ENCODE peak calls at places on chromosomes 12 and 14, in ten cellular contexts. One of them, this sample, is unnamed.

GRCh38 chr12:49882248-49882850 is 21.4 kb downstream of the FAIM2 start:
- DNase-seq in cardiac fibroblast: no peak
- DNase-seq in fibroblast of mammary gland: no peak
- DNase-seq in thoracic aorta: no peak
- DNase-seq in H9: no peak
- DNase-seq in OCI-LY7: no peak
- DNase-seq in Panc1: no peak
- DNase-seq in cardiac muscle cell: no peak
- DNase-seq in left lung: no peak
- DNase-seq in heart right ventricle: no peak
- DNase-seq in this sample: peak; percentile 76

GRCh38 chr14:30547388-30548048 is 11.4 kb upstream of the G2E3 start:
- DNase-seq in left lung: no peak
- DNase-seq in cardiac fibroblast: no peak
- DNase-seq in OCI-LY7: no peak
- DNase-seq in fibroblast of mammary gland: no peak
- DNase-seq in cardiac muscle cell: no peak
- DNase-seq in heart right ventricle: no peak
- DNase-seq in Panc1: no peak
- DNase-seq in H9: no peak
- DNase-seq in thoracic aorta: no peak
- DNase-seq in this sample: no peak

GRCh38 chr14:92651106-92651792 is 97.2 kb downstream of the LGMN start:
- DNase-seq in thoracic aorta: no peak
- DNase-seq in cardiac fibroblast: no peak
- DNase-seq in heart right ventricle: no peak
- DNase-seq in left lung: peak; percentile 79
- DNase-seq in Panc1: no peak
- DNase-seq in H9: no peak
- DNase-seq in fibroblast of mammary gland: peak; percentile 75
- DNase-seq in cardiac muscle cell: no peak
- DNase-seq in OCI-LY7: peak; percentile 12
- DNase-seq in this sample: no peak

GRCh38 chr12:55847603-55848329 is 5.0 kb upstream of the MMP19 start:
- DNase-seq in cardiac fibroblast: peak; percentile 100
- DNase-seq in Panc1: no peak
- DNase-seq in fibroblast of mammary gland: peak; percentile 100
- DNase-seq in H9: no peak
- DNase-seq in thoracic aorta: peak; percentile 95
- DNase-seq in OCI-LY7: no peak
- DNase-seq in heart right ventricle: peak; percentile 84
- DNase-seq in cardiac muscle cell: no peak
- DNase-seq in left lung: peak; percentile 92
- DNase-seq in this sample: no peak

GRCh38 chr14:20802341-20803084 is at the start of gene RNASE1:
- DNase-seq in H9: no peak
- DNase-seq in fibroblast of mammary gland: peak; percentile 10
- DNase-seq in OCI-LY7: no peak
- DNase-seq in cardiac fibroblast: peak; percentile 5
- DNase-seq in thoracic aorta: no peak
- DNase-seq in left lung: peak; percentile 52
- DNase-seq in heart right ventricle: no peak
- DNase-seq in cardiac muscle cell: no peak
- DNase-seq in Panc1: no peak
- DNase-seq in this sample: no peak

GRCh38 chr12:46185686-46186085 is 83.2 kb downstream of the SLC38A1 start:
- DNase-seq in cardiac muscle cell: no peak
- DNase-seq in H9: no peak
- DNase-seq in thoracic aorta: no peak
- DNase-seq in left lung: no peak
- DNase-seq in Panc1: no peak
- DNase-seq in cardiac fibroblast: no peak
- DNase-seq in heart right ventricle: no peak
- DNase-seq in fibroblast of mammary gland: no peak
- DNase-seq in OCI-LY7: no peak
- DNase-seq in this sample: no peak

GRCh38 chr12:28770329-28770728 is 378.7 kb upstream of the FAR2 start:
- DNase-seq in Panc1: no peak
- DNase-seq in cardiac fibroblast: peak; percentile 74
- DNase-seq in OCI-LY7: no peak
- DNase-seq in heart right ventricle: no peak
- DNase-seq in left lung: no peak
- DNase-seq in fibroblast of mammary gland: peak; percentile 22
- DNase-seq in cardiac muscle cell: no peak
- DNase-seq in thoracic aorta: no peak
- DNase-seq in H9: no peak
- DNase-seq in this sample: no peak

GRCh38 chr12:107033758-107034739 is 47.1 kb upstream of the MTERF2 start:
- DNase-seq in cardiac muscle cell: no peak
- DNase-seq in cardiac fibroblast: peak; percentile 20
- DNase-seq in heart right ventricle: no peak
- DNase-seq in H9: no peak
- DNase-seq in thoracic aorta: no peak
- DNase-seq in fibroblast of mammary gland: peak; percentile 37
- DNase-seq in left lung: no peak
- DNase-seq in OCI-LY7: no peak
- DNase-seq in Panc1: no peak
- DNase-seq in this sample: no peak

GRCh38 chr12:104998423-104999346 is 12.6 kb downstream of the NOPCHAP1 start:
- DNase-seq in Panc1: no peak
- DNase-seq in left lung: no peak
- DNase-seq in cardiac muscle cell: no peak
- DNase-seq in thoracic aorta: no peak
- DNase-seq in OCI-LY7: no peak
- DNase-seq in H9: no peak
- DNase-seq in fibroblast of mammary gland: no peak
- DNase-seq in heart right ventricle: no peak
- DNase-seq in cardiac fibroblast: no peak
- DNase-seq in this sample: no peak

GRCh38 chr12:109963743-109964429 is 32.3 kb downstream of the GIT2 start:
- DNase-seq in left lung: no peak
- DNase-seq in OCI-LY7: no peak
- DNase-seq in heart right ventricle: no peak
- DNase-seq in Panc1: no peak
- DNase-seq in thoracic aorta: no peak
- DNase-seq in fibroblast of mammary gland: peak; percentile 63
- DNase-seq in cardiac muscle cell: no peak
- DNase-seq in H9: no peak
- DNase-seq in cardiac fibroblast: peak; percentile 47
- DNase-seq in this sample: no peak

GRCh38 chr14:99270491-99271287 is 1.3 kb downstream of the BCL11B start:
- DNase-seq in H9: peak; percentile 69
- DNase-seq in Panc1: no peak
- DNase-seq in heart right ventricle: no peak
- DNase-seq in fibroblast of mammary gland: no peak
- DNase-seq in cardiac muscle cell: peak; percentile 65
- DNase-seq in cardiac fibroblast: no peak
- DNase-seq in OCI-LY7: no peak
- DNase-seq in thoracic aorta: no peak
- DNase-seq in left lung: no peak
- DNase-seq in this sample: no peak

GRCh38 chr12:34388636-34389377 is 366.5 kb downstream of the ALG10 start:
- DNase-seq in heart right ventricle: no peak
- DNase-seq in fibroblast of mammary gland: no peak
- DNase-seq in left lung: no peak
- DNase-seq in thoracic aorta: no peak
- DNase-seq in cardiac fibroblast: no peak
- DNase-seq in OCI-LY7: no peak
- DNase-seq in cardiac muscle cell: no peak
- DNase-seq in Panc1: no peak
- DNase-seq in H9: no peak
- DNase-seq in this sample: no peak

GRCh38 chr14:20632448-20632830 is 9.1 kb downstream of the OR6S1 start:
- DNase-seq in cardiac fibroblast: no peak
- DNase-seq in Panc1: no peak
- DNase-seq in OCI-LY7: no peak
- DNase-seq in cardiac muscle cell: no peak
- DNase-seq in H9: no peak
- DNase-seq in fibroblast of mammary gland: no peak
- DNase-seq in thoracic aorta: no peak
- DNase-seq in heart right ventricle: no peak
- DNase-seq in left lung: no peak
- DNase-seq in this sample: no peak

GRCh38 chr12:96473394-96474093 is 15.8 kb upstream of the CFAP54 start:
- DNase-seq in thoracic aorta: no peak
- DNase-seq in left lung: no peak
- DNase-seq in H9: no peak
- DNase-seq in cardiac muscle cell: no peak
- DNase-seq in heart right ventricle: no peak
- DNase-seq in cardiac fibroblast: no peak
- DNase-seq in fibroblast of mammary gland: no peak
- DNase-seq in OCI-LY7: no peak
- DNase-seq in Panc1: no peak
- DNase-seq in this sample: no peak

GRCh38 chr14:77000340-77001235 is 27.9 kb downstream of the IRF2BPL start:
- DNase-seq in Panc1: no peak
- DNase-seq in cardiac muscle cell: peak; percentile 76
- DNase-seq in H9: no peak
- DNase-seq in thoracic aorta: no peak
- DNase-seq in fibroblast of mammary gland: peak; percentile 39
- DNase-seq in cardiac fibroblast: peak; percentile 60
- DNase-seq in OCI-LY7: peak; percentile 76
- DNase-seq in heart right ventricle: peak; percentile 37
- DNase-seq in left lung: no peak
- DNase-seq in this sample: no peak

GRCh38 chr12:11728154-11728755 is 78.8 kb downstream of the ETV6 start:
- DNase-seq in Panc1: no peak
- DNase-seq in OCI-LY7: no peak
- DNase-seq in cardiac fibroblast: peak; percentile 21
- DNase-seq in cardiac muscle cell: no peak
- DNase-seq in fibroblast of mammary gland: no peak
- DNase-seq in left lung: no peak
- DNase-seq in H9: no peak
- DNase-seq in thoracic aorta: no peak
- DNase-seq in heart right ventricle: no peak
- DNase-seq in this sample: no peak

GRCh38 chr12:117298191-117298590 is 63.2 kb downstream of the NOS1 start:
- DNase-seq in heart right ventricle: no peak
- DNase-seq in thoracic aorta: no peak
- DNase-seq in OCI-LY7: no peak
- DNase-seq in H9: no peak
- DNase-seq in left lung: no peak
- DNase-seq in cardiac fibroblast: no peak
- DNase-seq in fibroblast of mammary gland: no peak
- DNase-seq in cardiac muscle cell: no peak
- DNase-seq in Panc1: no peak
- DNase-seq in this sample: no peak

DNA sequence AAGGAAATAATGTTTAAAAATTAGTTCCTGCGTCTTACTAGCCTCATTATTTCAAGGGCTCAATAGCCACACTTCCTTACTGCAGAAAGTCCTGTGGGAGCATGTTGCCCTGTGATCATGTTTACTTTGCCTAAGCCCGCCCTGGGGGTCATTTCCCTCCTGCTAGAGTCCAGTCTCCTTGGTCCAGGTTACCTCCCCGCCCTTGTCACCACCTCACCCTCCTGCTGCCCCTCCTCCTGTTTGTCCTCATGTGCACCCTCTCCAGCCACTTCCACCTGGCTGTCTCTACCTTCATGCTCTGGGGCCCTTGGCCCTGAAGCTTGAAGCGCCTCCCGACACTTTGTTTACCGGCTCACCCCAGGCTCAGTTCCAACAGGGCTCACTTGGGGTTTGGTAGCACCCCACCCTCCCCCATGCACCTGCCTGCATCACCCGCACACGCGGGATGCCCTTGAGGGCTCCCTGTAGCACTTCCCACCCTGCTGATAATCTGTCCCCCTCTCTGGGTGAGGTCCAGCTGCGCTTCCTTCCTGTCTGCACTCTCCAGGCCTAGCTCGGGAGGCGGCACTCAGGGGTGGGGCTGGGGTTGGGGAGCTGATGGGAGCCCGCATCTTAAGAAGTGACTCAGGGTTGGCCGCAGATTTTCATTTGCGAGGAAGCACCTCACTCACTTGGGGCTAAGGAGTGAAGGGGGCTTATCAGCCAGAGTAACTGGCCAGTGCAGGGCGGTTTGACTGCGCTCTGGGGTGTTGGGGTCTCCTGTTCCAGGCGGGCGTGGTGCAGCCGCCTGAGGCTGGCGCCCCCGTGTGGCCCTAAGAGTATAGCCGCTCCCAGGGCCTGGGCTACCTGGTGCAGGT is 40.1 kb downstream of the SMIM41 start:
- DNase-seq in cardiac muscle cell: peak; percentile 81
- DNase-seq in fibroblast of mammary gland: peak; percentile 9
- DNase-seq in OCI-LY7: peak; percentile 91
- DNase-seq in Panc1: no peak
- DNase-seq in left lung: no peak
- DNase-seq in heart right ventricle: no peak
- DNase-seq in cardiac fibroblast: no peak
- DNase-seq in H9: peak; percentile 96
- DNase-seq in thoracic aorta: no peak
- DNase-seq in this sample: peak; percentile 61
- TF ChIP-seq CTCF in cardiac muscle cell: peak; percentile 62
- TF ChIP-seq CTCF in fibroblast of mammary gland: peak; percentile 48
- TF ChIP-seq CTCF in OCI-LY7: peak; percentile 82
- TF ChIP-seq CTCF in Panc1: peak; percentile 82
- TF ChIP-seq CTCF in left lung: peak; percentile 62
- TF ChIP-seq CTCF in heart right ventricle: peak; percentile 63
- TF ChIP-seq CTCF in cardiac fibroblast: peak; percentile 61
- TF ChIP-seq CTCF in H9: peak; percentile 97
- TF ChIP-seq CTCF in thoracic aorta: no peak
- TF ChIP-seq CTCF in this sample: peak; percentile 36

GRCh38 chr12:19203539-19204506 is 74.3 kb downstream of the PLEKHA5 start:
- DNase-seq in heart right ventricle: no peak
- DNase-seq in Panc1: no peak
- DNase-seq in thoracic aorta: no peak
- DNase-seq in fibroblast of mammary gland: no peak
- DNase-seq in OCI-LY7: no peak
- DNase-seq in cardiac muscle cell: no peak
- DNase-seq in cardiac fibroblast: no peak
- DNase-seq in H9: no peak
- DNase-seq in left lung: no peak
- DNase-seq in this sample: no peak
- TF ChIP-seq CTCF in heart right ventricle: no peak
- TF ChIP-seq CTCF in Panc1: no peak
- TF ChIP-seq CTCF in thoracic aorta: no peak
- TF ChIP-seq CTCF in fibroblast of mammary gland: no peak
- TF ChIP-seq CTCF in OCI-LY7: no peak
- TF ChIP-seq CTCF in cardiac muscle cell: no peak
- TF ChIP-seq CTCF in cardiac fibroblast: no peak
- TF ChIP-seq CTCF in H9: no peak
- TF ChIP-seq CTCF in left lung: no peak
- TF ChIP-seq CTCF in this sample: no peak

GRCh38 chr12:38911611-38912010 is 6.2 kb upstream of the CPNE8 start:
- DNase-seq in left lung: no peak
- DNase-seq in Panc1: no peak
- DNase-seq in cardiac muscle cell: no peak
- DNase-seq in thoracic aorta: no peak
- DNase-seq in fibroblast of mammary gland: peak; percentile 3
- DNase-seq in cardiac fibroblast: peak; percentile 28
- DNase-seq in OCI-LY7: no peak
- DNase-seq in H9: no peak
- DNase-seq in heart right ventricle: no peak
- DNase-seq in this sample: no peak
- TF ChIP-seq CTCF in left lung: no peak
- TF ChIP-seq CTCF in Panc1: peak; percentile 9
- TF ChIP-seq CTCF in cardiac muscle cell: peak; percentile 6
- TF ChIP-seq CTCF in thoracic aorta: no peak
- TF ChIP-seq CTCF in fibroblast of mammary gland: no peak
- TF ChIP-seq CTCF in cardiac fibroblast: no peak
- TF ChIP-seq CTCF in OCI-LY7: no peak
- TF ChIP-seq CTCF in H9: no peak
- TF ChIP-seq CTCF in heart right ventricle: peak; percentile 12
- TF ChIP-seq CTCF in this sample: no peak

GRCh38 chr14:88792572-88793258 is at the start of gene EML5:
- DNase-seq in cardiac muscle cell: peak; percentile 91
- DNase-seq in fibroblast of mammary gland: peak; percentile 36
- DNase-seq in thoracic aorta: peak; percentile 25
- DNase-seq in H9: peak; percentile 77
- DNase-seq in OCI-LY7: peak; percentile 87
- DNase-seq in left lung: peak; percentile 83
- DNase-seq in heart right ventricle: peak; percentile 81
- DNase-seq in Panc1: no peak
- DNase-seq in cardiac fibroblast: peak; percentile 34
- DNase-seq in this sample: peak; percentile 20
- TF ChIP-seq CTCF in cardiac muscle cell: peak; percentile 17
- TF ChIP-seq CTCF in fibroblast of mammary gland: peak; percentile 28
- TF ChIP-seq CTCF in thoracic aorta: no peak
- TF ChIP-seq CTCF in H9: peak; percentile 41
- TF ChIP-seq CTCF in OCI-LY7: peak; percentile 20
- TF ChIP-seq CTCF in left lung: peak; percentile 42
- TF ChIP-seq CTCF in heart right ventricle: no peak
- TF ChIP-seq CTCF in Panc1: peak; percentile 31
- TF ChIP-seq CTCF in cardiac fibroblast: peak; percentile 52
- TF ChIP-seq CTCF in this sample: peak; percentile 25